ENCODE peak calls at places on chromosomes 12 and 14, in eight cellular contexts. One of them, this sample, is unnamed.

GRCh38 chr12:39620664-39621658 is 1.4 kb upstream of the ABCD2 start:
- DNase-seq in gastrocnemius medialis: no peak
- DNase-seq in tibial artery: no peak
- DNase-seq in naive thymus-derived CD4-positive, alpha-beta T cell: peak; percentile 57
- DNase-seq in hepatocyte: no peak
- DNase-seq in DND-41: no peak
- DNase-seq in HCT116: no peak
- DNase-seq in esophagus squamous epithelium: no peak
- DNase-seq in this sample: peak; percentile 35

GRCh38 chr14:56964885-56965284 is 154.6 kb upstream of the OTX2 start:
- DNase-seq in esophagus squamous epithelium: no peak
- DNase-seq in tibial artery: no peak
- DNase-seq in gastrocnemius medialis: no peak
- DNase-seq in hepatocyte: no peak
- DNase-seq in DND-41: no peak
- DNase-seq in HCT116: no peak
- DNase-seq in naive thymus-derived CD4-positive, alpha-beta T cell: no peak
- DNase-seq in this sample: no peak

GRCh38 chr12:108175310-108175709 is 46.2 kb downstream of the WSCD2 start:
- DNase-seq in hepatocyte: no peak
- DNase-seq in gastrocnemius medialis: no peak
- DNase-seq in HCT116: no peak
- DNase-seq in DND-41: no peak
- DNase-seq in naive thymus-derived CD4-positive, alpha-beta T cell: no peak
- DNase-seq in esophagus squamous epithelium: no peak
- DNase-seq in tibial artery: no peak
- DNase-seq in this sample: no peak

GRCh38 chr12:53754633-53755261 is 3.0 kb upstream of the CISTR start:
- DNase-seq in HCT116: no peak
- DNase-seq in gastrocnemius medialis: no peak
- DNase-seq in hepatocyte: no peak
- DNase-seq in naive thymus-derived CD4-positive, alpha-beta T cell: no peak
- DNase-seq in DND-41: no peak
- DNase-seq in tibial artery: no peak
- DNase-seq in esophagus squamous epithelium: no peak
- DNase-seq in this sample: no peak

GRCh38 chr12:49902399-49903350 is 1.0 kb downstream of the FAIM2 start:
- DNase-seq in esophagus squamous epithelium: no peak
- DNase-seq in naive thymus-derived CD4-positive, alpha-beta T cell: no peak
- DNase-seq in HCT116: no peak
- DNase-seq in hepatocyte: no peak
- DNase-seq in tibial artery: no peak
- DNase-seq in DND-41: no peak
- DNase-seq in gastrocnemius medialis: no peak
- DNase-seq in this sample: peak; percentile 67

GRCh38 chr14:76919811-76920571 is 93.8 kb downstream of the LRRC74A start:
- DNase-seq in hepatocyte: peak; percentile 87
- DNase-seq in gastrocnemius medialis: no peak
- DNase-seq in tibial artery: peak; percentile 44
- DNase-seq in naive thymus-derived CD4-positive, alpha-beta T cell: peak; percentile 46
- DNase-seq in esophagus squamous epithelium: no peak
- DNase-seq in DND-41: peak; percentile 85
- DNase-seq in HCT116: no peak
- DNase-seq in this sample: peak; percentile 59

GRCh38 chr14:73208390-73208789 is 28.9 kb upstream of the PAPLN start:
- DNase-seq in naive thymus-derived CD4-positive, alpha-beta T cell: no peak
- DNase-seq in DND-41: peak; percentile 35
- DNase-seq in gastrocnemius medialis: no peak
- DNase-seq in hepatocyte: no peak
- DNase-seq in tibial artery: no peak
- DNase-seq in HCT116: peak; percentile 8
- DNase-seq in esophagus squamous epithelium: no peak
- DNase-seq in this sample: no peak

GRCh38 chr12:120488057-120488660 is 7.8 kb upstream of the DYNLL1 start:
- DNase-seq in esophagus squamous epithelium: no peak
- DNase-seq in tibial artery: no peak
- DNase-seq in DND-41: no peak
- DNase-seq in HCT116: no peak
- DNase-seq in hepatocyte: no peak
- DNase-seq in gastrocnemius medialis: no peak
- DNase-seq in naive thymus-derived CD4-positive, alpha-beta T cell: no peak
- DNase-seq in this sample: no peak

GRCh38 chr14:72576258-72576657 is 317.6 kb downstream of the DPF3 start:
- DNase-seq in hepatocyte: no peak
- DNase-seq in DND-41: no peak
- DNase-seq in esophagus squamous epithelium: no peak
- DNase-seq in HCT116: no peak
- DNase-seq in gastrocnemius medialis: no peak
- DNase-seq in tibial artery: no peak
- DNase-seq in naive thymus-derived CD4-positive, alpha-beta T cell: no peak
- DNase-seq in this sample: no peak

GRCh38 chr14:58533417-58533816 is 104.3 kb upstream of the DACT1 start:
- DNase-seq in esophagus squamous epithelium: no peak
- DNase-seq in tibial artery: no peak
- DNase-seq in hepatocyte: peak; percentile 19
- DNase-seq in DND-41: no peak
- DNase-seq in naive thymus-derived CD4-positive, alpha-beta T cell: no peak
- DNase-seq in HCT116: no peak
- DNase-seq in gastrocnemius medialis: no peak
- DNase-seq in this sample: peak; percentile 74

GRCh38 chr12:48788852-48789775 is at the start of gene ADCY6:
- DNase-seq in HCT116: peak; percentile 29
- DNase-seq in esophagus squamous epithelium: no peak
- DNase-seq in gastrocnemius medialis: peak; percentile 69
- DNase-seq in tibial artery: peak; percentile 75
- DNase-seq in naive thymus-derived CD4-positive, alpha-beta T cell: no peak
- DNase-seq in hepatocyte: peak; percentile 91
- DNase-seq in DND-41: no peak
- DNase-seq in this sample: peak; percentile 94

GRCh38 chr14:92635896-92636295 is 112.5 kb downstream of the LGMN start:
- DNase-seq in DND-41: no peak
- DNase-seq in naive thymus-derived CD4-positive, alpha-beta T cell: no peak
- DNase-seq in hepatocyte: no peak
- DNase-seq in esophagus squamous epithelium: no peak
- DNase-seq in tibial artery: no peak
- DNase-seq in HCT116: no peak
- DNase-seq in gastrocnemius medialis: no peak
- DNase-seq in this sample: no peak

GRCh38 chr12:108842364-108842763 is 15.0 kb downstream of the SSH1 start:
- DNase-seq in esophagus squamous epithelium: no peak
- DNase-seq in naive thymus-derived CD4-positive, alpha-beta T cell: no peak
- DNase-seq in HCT116: no peak
- DNase-seq in tibial artery: no peak
- DNase-seq in gastrocnemius medialis: no peak
- DNase-seq in DND-41: no peak
- DNase-seq in hepatocyte: no peak
- DNase-seq in this sample: no peak

GRCh38 chr12:67070307-67070600 is 198.9 kb upstream of the CAND1 start:
- DNase-seq in gastrocnemius medialis: no peak
- DNase-seq in HCT116: no peak
- DNase-seq in naive thymus-derived CD4-positive, alpha-beta T cell: no peak
- DNase-seq in hepatocyte: no peak
- DNase-seq in tibial artery: no peak
- DNase-seq in DND-41: no peak
- DNase-seq in esophagus squamous epithelium: no peak
- DNase-seq in this sample: no peak

GRCh38 chr12:53340398-53340797 is 4.2 kb upstream of the SP7 start:
- DNase-seq in naive thymus-derived CD4-positive, alpha-beta T cell: no peak
- DNase-seq in esophagus squamous epithelium: no peak
- DNase-seq in hepatocyte: no peak
- DNase-seq in HCT116: no peak
- DNase-seq in tibial artery: no peak
- DNase-seq in DND-41: no peak
- DNase-seq in gastrocnemius medialis: no peak
- DNase-seq in this sample: no peak

GRCh38 chr12:26271024-26271423 is 75.7 kb downstream of the SSPN start:
- DNase-seq in gastrocnemius medialis: no peak
- DNase-seq in naive thymus-derived CD4-positive, alpha-beta T cell: no peak
- DNase-seq in HCT116: no peak
- DNase-seq in esophagus squamous epithelium: no peak
- DNase-seq in DND-41: no peak
- DNase-seq in hepatocyte: no peak
- DNase-seq in tibial artery: no peak
- DNase-seq in this sample: no peak
- H3K27ac ChIP-seq in gastrocnemius medialis: no peak overlapping the region
- H3K27ac ChIP-seq in naive thymus-derived CD4-positive, alpha-beta T cell: no peak overlapping the region
- H3K27ac ChIP-seq in HCT116: no peak overlapping the region
- H3K27ac ChIP-seq in esophagus squamous epithelium: no peak overlapping the region
- H3K27ac ChIP-seq in DND-41: no peak overlapping the region
- H3K27ac ChIP-seq in hepatocyte: peak overlapping the region; percentile 50
- H3K27ac ChIP-seq in tibial artery: no peak overlapping the region
- H3K27ac ChIP-seq in this sample: no peak overlapping the region

DNA sequence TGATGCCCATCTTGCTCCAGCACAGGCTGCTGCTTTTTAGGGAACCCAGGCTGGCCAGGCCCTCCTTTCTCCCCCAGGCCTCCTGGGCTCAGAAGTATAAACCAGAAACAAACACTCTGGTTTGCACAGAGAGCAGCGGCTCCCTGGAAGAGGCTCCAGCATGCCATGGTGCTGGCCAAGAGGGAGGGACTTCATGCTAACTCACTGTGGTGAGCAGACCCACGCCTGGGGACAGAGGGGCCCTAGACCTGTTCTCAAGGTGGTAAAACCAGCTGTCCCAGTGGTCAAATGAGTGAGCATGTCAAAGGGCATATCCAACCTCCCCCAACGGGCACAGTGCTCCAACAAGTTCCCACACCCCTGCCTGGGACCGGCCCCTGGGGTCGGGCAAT is 15.5 kb downstream of the BCL11B start:
- DNase-seq in gastrocnemius medialis: no peak
- DNase-seq in esophagus squamous epithelium: no peak
- DNase-seq in tibial artery: no peak
- DNase-seq in HCT116: no peak
- DNase-seq in naive thymus-derived CD4-positive, alpha-beta T cell: no peak
- DNase-seq in DND-41: no peak
- DNase-seq in hepatocyte: no peak
- DNase-seq in this sample: no peak
- H3K4me1 ChIP-seq in gastrocnemius medialis: no peaks in the 10 kb centered on the region
- H3K4me1 ChIP-seq in esophagus squamous epithelium: peaks cover 14% of the 10 kb centered on the region
- H3K4me1 ChIP-seq in tibial artery: no peaks in the 10 kb centered on the region
- H3K4me1 ChIP-seq in HCT116: peaks cover 12% of the 10 kb centered on the region
- H3K4me1 ChIP-seq in naive thymus-derived CD4-positive, alpha-beta T cell: peaks cover 99% of the 10 kb centered on the region
- H3K4me1 ChIP-seq in DND-41: peaks cover 70% of the 10 kb centered on the region
- H3K4me1 ChIP-seq in hepatocyte: no peaks in the 10 kb centered on the region
- H3K4me1 ChIP-seq in this sample: no peaks in the 10 kb centered on the region

GRCh38 chr12:33942172-33942571 is 80.1 kb upstream of the ALG10 start:
- DNase-seq in tibial artery: no peak
- DNase-seq in hepatocyte: no peak
- DNase-seq in HCT116: no peak
- DNase-seq in gastrocnemius medialis: no peak
- DNase-seq in naive thymus-derived CD4-positive, alpha-beta T cell: no peak
- DNase-seq in DND-41: no peak
- DNase-seq in esophagus squamous epithelium: no peak
- DNase-seq in this sample: no peak
- H3K4me3 ChIP-seq in tibial artery: no peak overlapping the region
- H3K4me3 ChIP-seq in hepatocyte: no peak overlapping the region
- H3K4me3 ChIP-seq in HCT116: no peak overlapping the region
- H3K4me3 ChIP-seq in gastrocnemius medialis: no peak overlapping the region
- H3K4me3 ChIP-seq in naive thymus-derived CD4-positive, alpha-beta T cell: no peak overlapping the region
- H3K4me3 ChIP-seq in DND-41: no peak overlapping the region
- H3K4me3 ChIP-seq in esophagus squamous epithelium: no peak overlapping the region
- H3K4me3 ChIP-seq in this sample: no peak overlapping the region

GRCh38 chr14:104698688-104699425 is 9.4 kb downstream of the INF2 start:
- DNase-seq in gastrocnemius medialis: no peak
- DNase-seq in esophagus squamous epithelium: no peak
- DNase-seq in DND-41: no peak
- DNase-seq in tibial artery: no peak
- DNase-seq in HCT116: no peak
- DNase-seq in naive thymus-derived CD4-positive, alpha-beta T cell: no peak
- DNase-seq in hepatocyte: no peak
- DNase-seq in this sample: peak; percentile 82

GRCh38 chr14:104700224-104700623 is 10.8 kb downstream of the INF2 start:
- DNase-seq in naive thymus-derived CD4-positive, alpha-beta T cell: no peak
- DNase-seq in esophagus squamous epithelium: no peak
- DNase-seq in gastrocnemius medialis: no peak
- DNase-seq in hepatocyte: no peak
- DNase-seq in tibial artery: no peak
- DNase-seq in HCT116: no peak
- DNase-seq in DND-41: no peak
- DNase-seq in this sample: no peak

GRCh38 chr14:104700747-104701215 is 11.4 kb downstream of the INF2 start:
- DNase-seq in esophagus squamous epithelium: no peak
- DNase-seq in tibial artery: no peak
- DNase-seq in HCT116: no peak
- DNase-seq in DND-41: no peak
- DNase-seq in naive thymus-derived CD4-positive, alpha-beta T cell: no peak
- DNase-seq in gastrocnemius medialis: no peak
- DNase-seq in hepatocyte: no peak
- DNase-seq in this sample: no peak

GRCh38 chr14:104697892-104698583 is 8.6 kb downstream of the INF2 start:
- DNase-seq in gastrocnemius medialis: no peak
- DNase-seq in naive thymus-derived CD4-positive, alpha-beta T cell: no peak
- DNase-seq in hepatocyte: no peak
- DNase-seq in esophagus squamous epithelium: no peak
- DNase-seq in DND-41: no peak
- DNase-seq in HCT116: no peak
- DNase-seq in tibial artery: no peak
- DNase-seq in this sample: no peak

GRCh38 chr14:104699426-104699748 is 10.0 kb downstream of the INF2 start:
- DNase-seq in hepatocyte: no peak
- DNase-seq in esophagus squamous epithelium: no peak
- DNase-seq in naive thymus-derived CD4-positive, alpha-beta T cell: no peak
- DNase-seq in gastrocnemius medialis: no peak
- DNase-seq in HCT116: no peak
- DNase-seq in tibial artery: no peak
- DNase-seq in DND-41: no peak
- DNase-seq in this sample: no peak
- H3K27ac ChIP-seq in hepatocyte: no peak overlapping the region
- H3K27ac ChIP-seq in esophagus squamous epithelium: peak overlapping the region; percentile 57
- H3K27ac ChIP-seq in naive thymus-derived CD4-positive, alpha-beta T cell: no peak overlapping the region
- H3K27ac ChIP-seq in gastrocnemius medialis: peak overlapping the region; percentile 41
- H3K27ac ChIP-seq in HCT116: no peak overlapping the region
- H3K27ac ChIP-seq in tibial artery: peak overlapping the region; percentile 88
- H3K27ac ChIP-seq in DND-41: no peak overlapping the region
- H3K27ac ChIP-seq in this sample: peak overlapping the region; percentile 8